ENCODE peak calls at places on chromosomes 6 and 20, in four cellular contexts. P is fibroblast of pulmonary artery; N is CD4-positive, alpha-beta memory T cell; C is HFF-Myc. D is an unnamed sample.

GRCh38 chr20:52500150-52500549 is 308.6 kb upstream of the ZFP64 start:
- DNase-seq in N (no peak), C (no peak), P (no peak), D (no peak)

GRCh38 chr20:15528386-15529111 is 1044.7 kb downstream of the KIF16B start:
- DNase-seq in P (no peak), C (no peak), N (no peak), D (no peak)

GRCh38 chr6:105364243-105364642 is 38.6 kb downstream of the PREP start:
- DNase-seq in P (peak), C (no peak), N (peak), D (no peak)

GRCh38 chr6:83114164-83114563 is 46.7 kb downstream of the DOP1A start:
- DNase-seq in N (no peak), C (no peak), P (peak), D (no peak)

GRCh38 chr20:10861086-10861485 is 187.3 kb upstream of the JAG1 start:
- DNase-seq in P (peak), C (no peak), N (no peak), D (peak)

GRCh38 chr6:37007340-37008043 is 2.0 kb downstream of the FGD2 start:
- DNase-seq in C (no peak), N (no peak), P (no peak), D (no peak)

GRCh38 chr6:132713355-132714134 is at the start of gene VNN1:
- DNase-seq in P (no peak), N (no peak), C (no peak), D (no peak)

GRCh38 chr20:41038878-41039404 is 10.3 kb downstream of the TOP1 start:
- DNase-seq in N (no peak), P (no peak), C (no peak), D (no peak)

GRCh38 chr20:57883761-57884160 is 173.9 kb upstream of the PMEPA1 start:
- DNase-seq in N (no peak), C (no peak), P (no peak), D (no peak)

GRCh38 chr20:58890073-58890453 is 37.5 kb downstream of the GNAS start:
- DNase-seq in C (no peak), N (no peak), P (no peak), D (no peak)

GRCh38 chr6:103769431-103769830 is 1090.3 kb downstream of the HACE1 start:
- DNase-seq in N (no peak), P (peak), C (no peak), D (no peak)

GRCh38 chr6:154292066-154292465 is 64.5 kb downstream of the IPCEF1 start:
- DNase-seq in P (no peak), C (peak), N (no peak), D (no peak)

GRCh38 chr20:19764207-19764606 is 6.1 kb downstream of the RIN2 start:
- DNase-seq in N (no peak), P (no peak), C (no peak), D (no peak)

GRCh38 chr20:46970937-46971630 is 76.4 kb downstream of the EYA2 start:
- DNase-seq in C (peak), N (peak), P (peak), D (peak)

GRCh38 chr6:17709476-17709875 is 2.8 kb upstream of the NUP153 start:
- DNase-seq in C (no peak), N (no peak), P (no peak), D (no peak)
- H3K4me3 ChIP-seq in C (no peak), N (no peak), P (no peak), D (no peak)

DNA sequence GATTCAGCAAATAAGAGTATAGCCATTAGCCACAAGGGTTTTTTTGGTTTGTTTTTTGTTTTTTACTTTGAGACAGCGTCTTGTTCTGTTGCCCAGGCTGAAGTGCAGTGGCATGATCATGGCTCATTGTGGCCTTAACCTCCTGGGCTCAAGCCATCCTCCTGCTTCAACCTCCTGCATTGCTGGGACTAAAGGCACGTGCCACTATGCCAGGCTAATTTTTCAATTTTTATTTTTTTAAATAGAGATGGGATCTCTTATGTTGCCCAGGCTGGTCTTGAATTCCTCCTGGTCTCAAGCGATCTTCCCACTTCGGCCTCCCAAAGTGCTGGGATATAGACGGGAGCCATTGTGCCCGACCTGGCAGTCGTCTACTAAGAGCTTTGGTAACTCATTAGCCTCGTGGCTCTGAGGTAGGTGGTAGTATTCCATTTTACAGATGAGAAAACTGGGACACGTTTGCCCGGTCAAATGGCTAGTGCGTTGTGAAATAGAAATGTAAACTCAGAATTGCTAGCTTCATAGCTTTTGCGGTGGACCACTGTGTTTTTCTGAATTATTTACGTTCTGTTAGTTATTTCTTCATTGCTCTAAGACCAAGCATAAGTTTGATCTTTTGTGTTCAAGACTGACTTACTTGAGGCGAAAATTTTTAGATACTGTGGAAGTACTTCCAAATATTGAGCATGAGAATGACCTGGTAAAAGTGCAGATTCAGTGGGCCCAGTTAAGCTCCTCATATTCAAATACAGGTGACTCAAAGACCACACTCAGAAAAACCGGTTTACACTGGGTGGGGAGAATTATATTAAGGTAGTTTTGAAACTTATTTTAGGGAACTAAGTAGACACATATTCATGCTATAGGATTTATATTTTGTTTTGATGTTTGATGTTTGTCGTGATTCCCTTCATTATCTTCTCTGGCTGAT is 2.1 kb downstream of the PANK2 start:
- DNase-seq in C (no peak), N (no peak), P (no peak), D (no peak)
- H3K4me3 ChIP-seq in C (peak), N (peak), P (peak), D (peak)

GRCh38 chr20:17723301-17723691 is 23.5 kb downstream of the BANF2 start:
- DNase-seq in P (no peak), N (no peak), C (no peak), D (no peak)
- H3K4me3 ChIP-seq in P (no peak), N (no peak), C (no peak), D (no peak)

GRCh38 chr6:41700577-41701347 is 34.6 kb downstream of the TFEB start:
- DNase-seq in N (no peak), C (no peak), P (no peak), D (no peak)
- H3K4me3 ChIP-seq in N (no peak), C (no peak), P (no peak), D (no peak)

GRCh38 chr6:142883011-142883410 is 62.0 kb downstream of the HIVEP2 start:
- DNase-seq in P (peak), C (no peak), N (no peak), D (no peak)

GRCh38 chr6:142885182-142885867 is 59.7 kb downstream of the HIVEP2 start:
- DNase-seq in P (peak), C (peak), N (peak), D (peak)

GRCh38 chr6:142881771-142882170 is 63.2 kb downstream of the HIVEP2 start:
- DNase-seq in P (no peak), N (no peak), C (no peak), D (no peak)

GRCh38 chr6:142886431-142887170 is 58.4 kb downstream of the HIVEP2 start:
- DNase-seq in N (peak), C (no peak), P (peak), D (no peak)

GRCh38 chr6:142884214-142885035 is 60.6 kb downstream of the HIVEP2 start:
- DNase-seq in C (no peak), N (no peak), P (peak), D (no peak)
- H3K4me3 ChIP-seq in C (peak), N (peak), P (peak), D (peak)

GRCh38 chr6:159256128-159256527 is 86.9 kb downstream of the FNDC1 start:
- DNase-seq in P (no peak), C (no peak), N (no peak), D (no peak)

GRCh38 chr6:159254186-159254585 is 85.0 kb downstream of the FNDC1 start:
- DNase-seq in N (no peak), C (peak), P (no peak), D (no peak)

GRCh38 chr6:159255434-159255951 is 86.3 kb downstream of the FNDC1 start:
- DNase-seq in P (no peak), C (no peak), N (no peak), D (no peak)

GRCh38 chr6:159250633-159251032 is 81.4 kb downstream of the FNDC1 start:
- DNase-seq in N (no peak), P (no peak), C (no peak), D (no peak)

DNA sequence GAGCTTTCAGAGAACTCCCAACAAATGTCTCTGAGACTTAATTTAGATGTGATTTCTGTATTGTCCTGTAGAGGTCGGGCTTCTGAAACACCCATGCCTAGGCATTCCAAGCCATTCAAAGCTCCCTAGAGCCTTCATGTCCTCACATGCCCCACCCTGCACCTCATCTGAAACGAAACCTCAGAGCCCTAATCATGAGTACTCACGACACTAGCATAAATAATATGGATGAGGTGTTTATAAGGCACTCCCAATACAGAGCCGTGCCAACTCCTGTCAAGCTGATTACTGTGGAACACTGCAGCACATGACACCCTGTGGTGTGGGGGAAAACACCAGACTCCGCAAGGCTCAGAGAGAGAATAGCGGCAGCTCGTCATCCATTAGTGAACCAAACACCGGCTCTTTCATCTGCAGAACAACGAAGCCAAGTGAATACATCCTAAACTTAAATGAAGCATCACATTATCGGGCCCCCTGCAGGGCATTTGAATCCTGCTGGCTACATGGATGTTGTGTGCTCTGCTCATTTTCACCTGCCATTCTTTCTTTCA is 83.8 kb downstream of the FNDC1 start:
- DNase-seq in N (no peak), P (peak), C (peak), D (no peak)
- H3K4me3 ChIP-seq in N (no peak), P (no peak), C (no peak), D (no peak)

GRCh38 chr6:107064579-107065065 is 36.6 kb downstream of the MTRES1 start:
- DNase-seq in P (peak), N (peak), C (peak), D (no peak)
- H3K4me3 ChIP-seq in P (no peak), N (no peak), C (no peak), D (no peak)

DNA sequence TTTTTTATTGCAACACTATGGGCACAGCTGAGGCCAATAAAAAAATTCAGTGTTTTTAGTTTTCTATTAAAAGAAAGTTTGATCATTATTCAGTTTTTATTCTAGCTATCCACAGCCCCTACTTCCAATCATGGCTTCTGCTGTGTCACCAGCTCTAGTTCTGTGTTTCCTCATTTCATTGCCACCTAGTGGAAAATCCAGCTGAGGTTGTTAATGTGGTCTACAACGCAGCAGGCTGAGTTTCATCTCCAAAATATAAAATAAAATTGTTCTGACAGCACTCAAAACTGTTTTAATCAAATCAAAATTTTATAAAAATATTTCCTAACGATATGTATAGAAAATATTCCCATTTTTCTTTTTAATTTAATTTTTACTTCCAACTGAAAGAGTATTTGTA is 13.6 kb downstream of the COL9A1 start:
- DNase-seq in P (no peak), C (no peak), N (no peak), D (no peak)
- H3K4me3 ChIP-seq in P (no peak), C (no peak), N (no peak), D (no peak)

GRCh38 chr6:52076791-52077179 is 10.6 kb downstream of the PKHD1 start:
- DNase-seq in P (no peak), C (no peak), N (no peak), D (no peak)

GRCh38 chr6:52074155-52074554 is 13.3 kb downstream of the PKHD1 start:
- DNase-seq in C (no peak), N (no peak), P (no peak), D (no peak)

GRCh38 chr6:52077961-52078613 is 9.3 kb downstream of the PKHD1 start:
- DNase-seq in C (no peak), P (no peak), N (no peak), D (no peak)

GRCh38 chr6:52081237-52081636 is 6.2 kb downstream of the PKHD1 start:
- DNase-seq in N (no peak), C (no peak), P (no peak), D (no peak)

GRCh38 chr6:52077180-52077884 is 10.1 kb downstream of the PKHD1 start:
- DNase-seq in C (no peak), N (no peak), P (no peak), D (no peak)
- H3K4me3 ChIP-seq in C (no peak), N (no peak), P (no peak), D (no peak)

D was measured in AG04449.